ENCODE peak calls at places on chromosomes 2 and 18, in six cellular contexts. Y is ACHN; U is activated CD4-positive, CD25-positive, alpha-beta regulatory T cell treated with anti-CD3 and anti-CD28 coated beads, Interleukin-2, amount 50 U/mL, for 72 hours; T is astrocyte of the spinal cord; O is GM04504; A is cerebellar cortex. L is an unnamed sample.
A peak's percentile ranks its signal among the peaks of the same experiment; 100 is the strongest.

GRCh38 chr2:138028538-138028937 is 64.3 kb downstream of the HNMT start:
- DNase-seq in O (no peak), U (no peak), Y (no peak), T (no peak), A (no peak), L (no peak)

GRCh38 chr2:59590802-59591201 is 962.7 kb downstream of the BCL11A start:
- DNase-seq in U (no peak), A (no peak), T (no peak), O (no peak), Y (no peak), L (no peak)

GRCh38 chr2:177056540-177056939 is 156.1 kb upstream of the HNRNPA3 start:
- DNase-seq in O (no peak), Y (peak; percentile 20), U (no peak), A (no peak), T (no peak), L (peak; percentile 5)

GRCh38 chr18:40984856-40985255 is 970.2 kb upstream of the PIK3C3 start:
- DNase-seq in O (no peak), Y (no peak), T (peak; percentile 40), U (no peak), A (no peak), L (no peak)

GRCh38 chr18:43422483-43422882 is 145.2 kb upstream of the SYT4 start:
- DNase-seq in O (no peak), U (no peak), T (peak; percentile 5), A (peak; percentile 35), Y (no peak), L (peak; percentile 0)

GRCh38 chr18:52700757-52701156 is 360.8 kb downstream of the DCC start:
- DNase-seq in O (no peak), Y (no peak), U (no peak), A (no peak), T (no peak), L (no peak)

GRCh38 chr2:130336877-130337734 is 5.6 kb upstream of the IMP4 start:
- DNase-seq in O (peak; percentile 53), A (peak; percentile 94), U (peak; percentile 59), Y (no peak), T (peak; percentile 84), L (peak; percentile 90)

GRCh38 chr2:69619725-69620124 is 23.8 kb downstream of the AAK1 start:
- DNase-seq in O (no peak), T (no peak), U (no peak), A (no peak), Y (no peak), L (no peak)

GRCh38 chr2:15943378-15943851 is 3.1 kb downstream of the MYCN start:
- DNase-seq in A (no peak), T (no peak), U (no peak), O (no peak), Y (no peak), L (peak; percentile 42)

GRCh38 chr2:138742446-138743057 is 37.6 kb downstream of the NXPH2 start:
- DNase-seq in O (no peak), Y (no peak), T (no peak), A (peak; percentile 28), U (no peak), L (no peak)

GRCh38 chr18:74497778-74498177 is 1.6 kb downstream of the CNDP2 start:
- DNase-seq in O (no peak), U (no peak), T (no peak), A (no peak), Y (no peak), L (no peak)

GRCh38 chr2:28334527-28334891 is 58.1 kb upstream of the FOSL2 start:
- DNase-seq in T (no peak), A (peak; percentile 48), U (no peak), O (no peak), Y (no peak), L (no peak)

GRCh38 chr18:27363918-27364317 is 178.8 kb upstream of the CHST9 start:
- DNase-seq in T (peak; percentile 20), U (no peak), A (peak; percentile 2), O (no peak), Y (peak; percentile 45), L (no peak)

GRCh38 chr18:21444465-21445023 is 156.0 kb downstream of the ESCO1 start:
- DNase-seq in Y (peak; percentile 63), U (no peak), O (peak; percentile 38), T (peak; percentile 70), A (peak; percentile 65), L (peak; percentile 32)

GRCh38 chr18:2036136-2036535 is 535.2 kb downstream of the METTL4 start:
- DNase-seq in T (peak; percentile 28), Y (peak; percentile 24), O (no peak), U (no peak), A (no peak), L (no peak)

GRCh38 chr2:108616731-108617161 is 82.5 kb downstream of the LIMS1 start:
- DNase-seq in U (no peak), T (peak; percentile 57), A (no peak), O (peak; percentile 52), Y (peak; percentile 94), L (no peak)

GRCh38 chr2:38108907-38109731 is 33.2 kb upstream of the CYP1B1 start:
- DNase-seq in U (no peak), A (no peak), O (no peak), T (no peak), Y (peak; percentile 31), L (peak; percentile 32)

GRCh38 chr2:102092518-102092917 is 50.0 kb upstream of the IL1R1 start:
- DNase-seq in U (no peak), O (no peak), T (no peak), Y (no peak), A (no peak), L (no peak)

GRCh38 chr2:38592951-38593350 is 9.8 kb downstream of the HNRNPLL start:
- DNase-seq in U (no peak), O (no peak), Y (no peak), A (no peak), T (no peak), L (no peak)

GRCh38 chr2:63888490-63889402 is 47.0 kb downstream of the UGP2 start:
- DNase-seq in O (peak; percentile 11), Y (peak; percentile 64), U (no peak), A (peak; percentile 59), T (peak; percentile 49), L (peak; percentile 65)

GRCh38 chr18:47035156-47035671 is at the start of gene ELOA2:
- DNase-seq in U (no peak), O (no peak), T (no peak), A (no peak), Y (no peak), L (no peak)

GRCh38 chr2:153055182-153055581 is 336.8 kb downstream of the ARL6IP6 start:
- DNase-seq in T (no peak), A (no peak), Y (no peak), U (no peak), O (no peak), L (no peak)

GRCh38 chr2:163812926-163813520 is 77.2 kb upstream of the FIGN start:
- DNase-seq in A (no peak), Y (no peak), U (no peak), O (no peak), T (peak; percentile 18), L (no peak)

GRCh38 chr2:15817748-15818147 is 122.6 kb upstream of the MYCN start:
- DNase-seq in U (no peak), A (no peak), T (no peak), Y (no peak), O (no peak), L (no peak)

GRCh38 chr2:239561448-239562001 is 160.7 kb upstream of the HDAC4 start:
- DNase-seq in O (peak; percentile 58), U (peak; percentile 21), T (no peak), A (no peak), Y (no peak), L (no peak)

GRCh38 chr2:164719996-164720941 is 99.0 kb upstream of the GRB14 start:
- DNase-seq in A (no peak), T (peak; percentile 67), O (no peak), Y (peak; percentile 80), U (no peak), L (no peak)

GRCh38 chr2:96839288-96839874 is 4.4 kb downstream of the ANKRD23 start:
- DNase-seq in T (no peak), O (no peak), A (no peak), U (peak; percentile 79), Y (no peak), L (no peak)

GRCh38 chr2:105376789-105377231 is 22.0 kb downstream of the FHL2 start:
- DNase-seq in U (no peak), A (no peak), T (peak; percentile 83), Y (no peak), O (no peak), L (no peak)

GRCh38 chr2:96514521-96514920 is 9.4 kb upstream of the NEURL3 start:
- DNase-seq in O (no peak), Y (no peak), A (no peak), T (no peak), U (no peak), L (no peak)

GRCh38 chr2:202187570-202187969 is 50.8 kb downstream of the SUMO1 start:
- DNase-seq in A (no peak), Y (peak; percentile 59), O (no peak), T (no peak), U (no peak), L (peak; percentile 6)

GRCh38 chr18:50009772-50010171 is 185.2 kb downstream of the MYO5B start:
- DNase-seq in T (no peak), O (no peak), A (peak; percentile 17), U (peak; percentile 34), Y (peak; percentile 43), L (peak; percentile 37)

GRCh38 chr2:201888476-201888875 is 82.1 kb downstream of the CDK15 start:
- DNase-seq in T (no peak), O (no peak), Y (no peak), A (no peak), U (no peak), L (no peak)

GRCh38 chr2:143841935-143842334 is 678.0 kb downstream of the ZEB2 start:
- DNase-seq in U (no peak), Y (peak; percentile 32), O (no peak), A (no peak), T (peak; percentile 17), L (no peak)

GRCh38 chr18:13241083-13241892 is 22.7 kb downstream of the LDLRAD4 start:
- DNase-seq in T (no peak), O (no peak), U (no peak), A (no peak), Y (no peak), L (no peak)

GRCh38 chr18:48580066-48580465 is 41.2 kb downstream of the CTIF start:
- DNase-seq in O (no peak), A (no peak), Y (no peak), T (no peak), U (no peak), L (no peak)

GRCh38 chr2:66897181-66897580 is 462.3 kb downstream of the MEIS1 start:
- DNase-seq in O (no peak), U (no peak), A (no peak), Y (no peak), T (peak; percentile 20), L (no peak)